ENCODE peak calls at places on chromosomes 7 and 10, in four cellular contexts. Q is mesenchymal stem cell, U is mesendoderm, L is IMR-90. N is an unnamed sample.

GRCh38 chr7:99120503-99120902 is 23.4 kb downstream of the SMURF1 start:
- DNase-seq in Q (peak; percentile 46), U (no peak), L (peak; percentile 19), N (no peak)

GRCh38 chr7:34333925-34334324 is 324.1 kb upstream of the NPSR1 start:
- DNase-seq in Q (no peak), U (no peak), L (no peak), N (no peak)

GRCh38 chr7:116075351-116076145 is 45.0 kb upstream of the TFEC start:
- DNase-seq in Q (peak; percentile 1), U (peak; percentile 21), L (peak; percentile 7), N (no peak)

GRCh38 chr10:69421611-69422308 is 5.0 kb upstream of the TACR2 start:
- DNase-seq in Q (peak; percentile 66), U (no peak), L (peak; percentile 41), N (no peak)

GRCh38 chr7:55552320-55553086 is 19.8 kb downstream of the VOPP1 start:
- DNase-seq in Q (peak; percentile 85), U (peak; percentile 64), L (peak; percentile 90), N (peak; percentile 56)

GRCh38 chr7:3289996-3290395 is 11.1 kb upstream of the SDK1 start:
- DNase-seq in Q (peak; percentile 29), U (no peak), L (peak; percentile 56), N (no peak)

GRCh38 chr10:68600041-68600778 is 40.1 kb downstream of the TET1 start:
- DNase-seq in Q (peak; percentile 74), U (peak; percentile 98), L (peak; percentile 87), N (peak; percentile 55)

GRCh38 chr7:143385891-143386781 is 5.0 kb downstream of the ZYX start:
- DNase-seq in Q (no peak), U (no peak), L (no peak), N (peak; percentile 33)

GRCh38 chr7:95493247-95493646 is 7.5 kb downstream of the ASB4 start:
- DNase-seq in Q (peak; percentile 45), U (no peak), L (peak; percentile 35), N (no peak)

DNA sequence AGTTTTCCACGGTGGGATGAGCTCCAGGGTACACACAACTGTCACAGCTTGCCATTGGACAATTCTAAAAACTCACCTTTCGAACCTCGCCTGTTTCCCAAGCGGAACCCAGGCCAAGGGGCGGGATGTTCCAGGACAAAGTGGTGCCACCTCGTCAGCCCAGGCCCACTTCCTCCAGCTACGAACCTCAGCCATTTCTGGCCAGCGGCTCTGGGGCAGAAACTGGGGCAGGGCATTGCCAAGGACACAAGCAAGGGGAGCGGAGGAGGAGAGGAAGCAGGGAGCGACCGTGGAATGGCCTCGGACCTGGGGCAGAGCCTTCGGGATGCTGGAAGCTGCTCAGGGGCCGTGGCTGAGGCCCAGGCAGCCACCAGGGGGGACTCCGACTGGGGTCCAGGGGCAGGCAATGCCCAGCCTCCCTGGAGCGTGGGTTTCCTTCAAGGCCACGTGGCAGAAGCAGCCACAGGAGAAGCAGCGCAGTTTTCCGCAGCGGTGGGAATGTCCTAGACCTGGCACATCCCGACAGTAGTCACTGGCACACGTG is 44.6 kb upstream of the INSIG1 start:
- DNase-seq in Q (no peak), U (no peak), L (no peak), N (no peak)
- H2BK120ac ChIP-seq in Q (no peak overlapping the region), U (no peak overlapping the region), L (no peak overlapping the region), N (no peak overlapping the region)

DNA sequence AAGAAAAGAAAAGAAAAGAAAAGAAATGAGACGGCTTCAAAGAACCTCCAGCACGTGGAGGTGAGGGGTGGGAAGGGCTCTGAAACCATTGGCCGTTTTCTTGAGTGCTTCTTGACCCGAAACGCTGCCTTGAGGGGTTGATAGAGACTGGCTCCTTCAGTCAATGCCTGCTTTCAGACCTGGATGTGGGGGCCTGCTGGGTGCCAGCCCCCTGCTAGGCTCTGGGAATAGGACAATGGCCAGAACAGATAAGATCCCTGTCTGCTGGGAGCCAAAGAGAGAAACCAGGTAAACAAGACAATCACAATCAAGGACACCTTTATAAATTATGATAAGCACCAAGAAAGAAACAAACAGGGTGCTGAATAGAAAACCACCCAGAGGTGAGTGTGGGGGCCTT is 27.7 kb downstream of the ZMIZ1 start:
- DNase-seq in Q (no peak), U (peak; percentile 63), L (no peak), N (no peak)
- H3K79me1 ChIP-seq in Q (peaks cover 4% of the 10 kb centered on the region), U (peaks cover 46% of the 10 kb centered on the region), L (peaks cover 95% of the 10 kb centered on the region), N (no peaks in the 10 kb centered on the region)

GRCh38 chr7:149321978-149322541 is 60.1 kb downstream of the ZNF783 start:
- DNase-seq in Q (peak; percentile 43), U (no peak), L (peak; percentile 21), N (peak; percentile 4)
- H2BK120ac ChIP-seq in Q (no peak overlapping the region), U (no peak overlapping the region), L (peak overlapping the region; percentile 67), N (no peak overlapping the region)

DNA sequence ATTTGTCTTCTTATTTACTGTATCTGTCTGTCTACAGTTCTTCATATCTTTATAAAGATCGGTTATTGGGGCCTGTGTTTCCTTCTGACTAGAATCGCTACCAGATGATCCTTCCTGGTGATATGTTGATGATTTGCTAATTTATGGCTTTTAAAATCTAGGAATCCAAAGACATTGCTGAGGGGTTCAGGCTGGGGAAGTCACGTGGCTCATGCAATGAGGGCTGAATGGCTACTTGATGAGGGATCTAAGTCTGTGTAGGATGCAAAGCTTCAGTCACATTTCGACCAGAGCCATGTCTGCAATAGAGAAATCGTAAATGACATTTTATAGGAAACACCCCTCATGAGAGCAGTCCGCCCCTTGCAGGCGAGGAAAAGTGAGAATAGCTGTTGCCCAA is 536.2 kb downstream of the KCNMA1 start:
- DNase-seq in Q (no peak), U (no peak), L (no peak), N (no peak)
- H3K79me1 ChIP-seq in Q (no peaks in the 10 kb centered on the region), U (no peaks in the 10 kb centered on the region), L (no peaks in the 10 kb centered on the region), N (no peaks in the 10 kb centered on the region)

GRCh38 chr7:152594801-152595200 is 81.1 kb downstream of the XRCC2 start:
- DNase-seq in Q (no peak), U (no peak), L (no peak), N (no peak)
- H2BK120ac ChIP-seq in Q (no peak overlapping the region), U (no peak overlapping the region), L (no peak overlapping the region), N (no peak overlapping the region)